ENCODE peak calls at places on chromosomes 13 and 19, in five cellular contexts. Z is effector memory CD4-positive, alpha-beta T cell; K is colonic mucosa; C is caudate nucleus; W is IMR-90. S is an unnamed sample.

GRCh38 chr19:5397804-5398692 is 57.2 kb upstream of the ZNRF4 start:
- DNase-seq in Z (no peak), K (no peak), C (no peak), W (no peak), S (no peak)

GRCh38 chr13:50672025-50672424 is 171.5 kb downstream of the DLEU7 start:
- DNase-seq in Z (no peak), K (no peak), C (no peak), W (no peak), S (no peak)

GRCh38 chr19:44308011-44308410 is 3.2 kb upstream of the ZNF235 start:
- DNase-seq in Z (no peak), K (no peak), C (no peak), W (no peak), S (no peak)

GRCh38 chr19:737591-738093 is 13.3 kb upstream of the MISP start:
- DNase-seq in Z (peak; percentile 34), K (peak; percentile 70), C (no peak), W (peak; percentile 16), S (no peak)

GRCh38 chr19:44807652-44808462 is 1.0 kb upstream of the BCAM start:
- DNase-seq in Z (no peak), K (peak; percentile 46), C (no peak), W (peak; percentile 34), S (no peak)

GRCh38 chr19:58361900-58362271 is 665 bp downstream of the ZNF497 start:
- DNase-seq in Z (no peak), K (no peak), C (peak; percentile 34), W (peak; percentile 47), S (no peak)

GRCh38 chr13:86945596-86945995 is 725.6 kb upstream of the SLITRK5 start:
- DNase-seq in Z (no peak), K (no peak), C (no peak), W (no peak), S (no peak)

GRCh38 chr19:40623403-40624239 is 22.5 kb downstream of the LTBP4 start:
- DNase-seq in Z (no peak), K (peak; percentile 92), C (no peak), W (peak; percentile 18), S (no peak)

GRCh38 chr13:50079278-50080157 is 64.3 kb downstream of the KCNRG start:
- DNase-seq in Z (no peak), K (no peak), C (no peak), W (no peak), S (no peak)

GRCh38 chr13:22040810-22041364 is 370.0 kb downstream of the FGF9 start:
- DNase-seq in Z (no peak), K (no peak), C (no peak), W (no peak), S (no peak)

GRCh38 chr13:99062593-99062992 is 84.7 kb upstream of the DOCK9 start:
- DNase-seq in Z (no peak), K (no peak), C (peak; percentile 89), W (peak; percentile 30), S (no peak)
- H3K27ac ChIP-seq in Z (no peak overlapping the region), K (peak overlapping the region; percentile 29), C (peak overlapping the region; percentile 18), W (no peak overlapping the region), S (peak overlapping the region; percentile 23)

GRCh38 chr19:36850646-36851442 is at the start of gene ZNF345:
- DNase-seq in Z (peak; percentile 81), K (peak; percentile 93), C (peak; percentile 93), W (peak; percentile 94), S (peak; percentile 80)
- H3K27ac ChIP-seq in Z (peak within 1 kb of the TSS; percentile 84), K (peak within 1 kb of the TSS; percentile 90), C (peak within 1 kb of the TSS; percentile 95), W (peak within 1 kb of the TSS; percentile 83), S (peak within 1 kb of the TSS; percentile 91)

DNA sequence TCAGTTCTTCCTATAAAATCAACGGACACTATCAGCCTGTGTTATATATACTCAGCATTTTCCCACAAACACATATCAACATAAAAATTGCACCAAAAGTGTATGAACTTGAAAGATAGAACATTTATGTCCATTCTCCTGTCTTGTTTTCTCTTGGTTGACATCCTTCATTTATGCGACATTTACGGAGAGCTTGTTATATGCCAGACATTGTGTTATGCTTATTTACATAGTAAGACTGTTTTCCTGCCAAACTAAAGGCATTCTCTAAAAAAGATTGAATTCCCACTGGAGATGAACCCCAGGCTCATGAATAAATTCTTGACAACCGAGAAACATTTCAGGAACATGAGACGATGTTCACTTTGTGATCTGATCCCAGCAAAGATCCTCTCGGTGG is 131.0 kb downstream of the RAP2A start:
- DNase-seq in Z (no peak), K (no peak), C (no peak), W (no peak), S (no peak)
- H3K27ac ChIP-seq in Z (no peak overlapping the region), K (no peak overlapping the region), C (no peak overlapping the region), W (no peak overlapping the region), S (no peak overlapping the region)

GRCh38 chr19:17236831-17237543 is 8.7 kb downstream of the NR2F6 start:
- DNase-seq in Z (no peak), K (no peak), C (no peak), W (no peak), S (no peak)
- H3K27ac ChIP-seq in Z (no peak overlapping the region), K (peak overlapping the region; percentile 70), C (no peak overlapping the region), W (no peak overlapping the region), S (peak overlapping the region; percentile 64)

GRCh38 chr13:79987761-79988160 is 353.2 kb downstream of the SPRY2 start:
- DNase-seq in Z (no peak), K (no peak), C (no peak), W (no peak), S (no peak)

GRCh38 chr13:79990048-79990447 is 350.9 kb downstream of the SPRY2 start:
- DNase-seq in Z (no peak), K (no peak), C (no peak), W (peak; percentile 35), S (no peak)

GRCh38 chr13:79987323-79987722 is 353.6 kb downstream of the SPRY2 start:
- DNase-seq in Z (no peak), K (no peak), C (no peak), W (peak; percentile 22), S (no peak)

GRCh38 chr13:79988573-79988972 is 352.4 kb downstream of the SPRY2 start:
- DNase-seq in Z (no peak), K (no peak), C (no peak), W (peak; percentile 83), S (no peak)

DNA sequence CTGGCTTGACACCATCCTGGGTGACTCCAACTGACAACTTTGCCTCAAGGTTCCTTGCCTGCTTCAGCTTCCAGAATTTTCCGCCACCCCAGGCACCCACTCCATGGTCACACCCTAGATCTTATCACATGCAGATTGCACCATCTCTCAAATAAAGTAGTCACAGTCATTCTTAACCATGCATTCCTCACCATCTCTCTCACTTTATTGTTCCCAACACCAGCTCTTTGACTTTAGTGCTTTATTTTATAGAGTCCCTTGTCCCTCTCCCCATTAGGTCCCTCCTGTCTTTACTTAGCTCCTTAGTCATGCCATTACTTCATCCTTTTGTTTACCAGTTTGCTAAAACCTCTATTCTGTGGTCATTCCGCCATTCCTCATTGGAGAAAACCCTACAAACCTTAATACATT is 351.7 kb downstream of the SPRY2 start:
- DNase-seq in Z (no peak), K (peak; percentile 59), C (no peak), W (peak; percentile 56), S (no peak)
- H3K27ac ChIP-seq in Z (no peak overlapping the region), K (peak overlapping the region; percentile 74), C (no peak overlapping the region), W (peak overlapping the region; percentile 23), S (no peak overlapping the region)

S was measured in thoracic aorta.